ENCODE peak calls at places on chromosome 22, in four cellular contexts. One of them, this sample, is unnamed.

GRCh38 chr22:26714971-26715370 is 57.6 kb downstream of the MIAT start:
- DNase-seq in fibroblast of mammary gland: no peak
- DNase-seq in CD4-positive, CD25-positive, alpha-beta regulatory T cell: no peak
- DNase-seq in choroid plexus epithelial cell: no peak
- DNase-seq in this sample: no peak

GRCh38 chr22:43186272-43187170 is at the start of gene TTLL12:
- DNase-seq in fibroblast of mammary gland: no peak
- DNase-seq in CD4-positive, CD25-positive, alpha-beta regulatory T cell: peak
- DNase-seq in choroid plexus epithelial cell: peak
- DNase-seq in this sample: peak

GRCh38 chr22:48710410-48710809 is 1117.3 kb downstream of the BRD1 start:
- DNase-seq in fibroblast of mammary gland: no peak
- DNase-seq in CD4-positive, CD25-positive, alpha-beta regulatory T cell: no peak
- DNase-seq in choroid plexus epithelial cell: no peak
- DNase-seq in this sample: no peak

GRCh38 chr22:21450320-21450831 is 16.8 kb upstream of the TMEM191C start:
- DNase-seq in fibroblast of mammary gland: no peak
- DNase-seq in CD4-positive, CD25-positive, alpha-beta regulatory T cell: no peak
- DNase-seq in choroid plexus epithelial cell: no peak
- DNase-seq in this sample: no peak

GRCh38 chr22:19837915-19838314 is 16.8 kb downstream of the GNB1L start:
- DNase-seq in fibroblast of mammary gland: no peak
- DNase-seq in CD4-positive, CD25-positive, alpha-beta regulatory T cell: no peak
- DNase-seq in choroid plexus epithelial cell: no peak
- DNase-seq in this sample: no peak

GRCh38 chr22:24807284-24807950 is 1.4 kb downstream of the SGSM1 start:
- DNase-seq in fibroblast of mammary gland: peak
- DNase-seq in CD4-positive, CD25-positive, alpha-beta regulatory T cell: no peak
- DNase-seq in choroid plexus epithelial cell: peak
- DNase-seq in this sample: no peak

GRCh38 chr22:19103881-19104821 is 18.1 kb downstream of the DGCR2 start:
- DNase-seq in fibroblast of mammary gland: no peak
- DNase-seq in CD4-positive, CD25-positive, alpha-beta regulatory T cell: no peak
- DNase-seq in choroid plexus epithelial cell: peak
- DNase-seq in this sample: peak

GRCh38 chr22:42769574-42770447 is 49.1 kb upstream of the A4GALT start:
- DNase-seq in fibroblast of mammary gland: peak
- DNase-seq in CD4-positive, CD25-positive, alpha-beta regulatory T cell: no peak
- DNase-seq in choroid plexus epithelial cell: peak
- DNase-seq in this sample: peak

DNA sequence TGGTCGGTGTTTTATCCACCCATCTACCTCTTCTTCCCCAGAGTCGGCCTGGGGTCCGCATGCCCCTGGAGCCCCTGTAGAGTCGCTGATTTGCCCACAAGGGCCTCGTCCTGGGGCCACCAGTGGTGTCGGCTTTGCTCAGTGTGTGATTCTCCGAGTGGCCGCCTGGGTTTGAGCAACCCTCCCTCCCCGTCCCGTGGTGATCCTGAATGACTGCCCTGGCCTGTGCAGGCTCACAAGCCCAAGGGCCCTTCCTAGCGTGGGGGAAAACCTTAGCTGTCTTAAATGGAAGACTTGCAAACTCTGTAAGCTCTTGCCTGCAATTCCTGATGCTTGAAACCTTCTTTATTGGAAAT is 128.3 kb downstream of the OSBP2 start:
- DNase-seq in fibroblast of mammary gland: no peak
- DNase-seq in CD4-positive, CD25-positive, alpha-beta regulatory T cell: no peak
- DNase-seq in choroid plexus epithelial cell: peak
- DNase-seq in this sample: no peak
- H3K4me3 ChIP-seq in fibroblast of mammary gland: no peak
- H3K4me3 ChIP-seq in CD4-positive, CD25-positive, alpha-beta regulatory T cell: no peak
- H3K4me3 ChIP-seq in choroid plexus epithelial cell: no peak
- H3K4me3 ChIP-seq in this sample: no peak

DNA sequence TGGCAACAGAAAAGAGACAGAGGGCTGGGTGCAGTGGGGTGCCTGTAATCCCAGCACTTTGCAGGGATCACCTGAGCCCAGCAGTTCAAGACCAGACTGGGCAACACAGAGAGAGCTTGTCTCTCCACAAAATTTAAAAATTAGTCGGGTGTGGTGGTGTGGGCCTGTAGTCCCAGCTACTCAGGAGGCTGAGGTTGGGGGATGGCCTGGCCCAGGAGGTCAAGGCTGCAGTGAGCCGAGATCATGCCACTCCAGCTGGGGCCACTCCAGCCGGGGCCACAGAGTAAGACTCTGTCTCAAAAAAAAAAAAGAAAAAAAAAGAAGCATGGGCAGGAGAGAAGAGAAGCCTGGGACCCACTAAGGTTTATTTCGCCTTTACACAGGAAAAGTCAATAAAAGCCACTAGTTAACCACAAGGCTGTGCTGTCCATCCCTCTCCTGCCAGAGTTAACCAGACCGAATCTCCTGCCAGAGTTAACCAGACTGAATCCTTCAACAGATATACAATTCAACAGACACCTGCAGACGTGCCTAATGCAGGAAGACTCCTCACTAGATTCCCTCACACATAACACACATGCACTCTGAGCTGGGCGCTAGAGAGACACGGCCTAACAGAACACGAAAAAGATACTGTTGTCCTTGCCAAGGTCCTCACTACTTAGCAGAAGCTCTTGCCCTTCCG is 29.8 kb downstream of the MICAL3 start:
- DNase-seq in fibroblast of mammary gland: no peak
- DNase-seq in CD4-positive, CD25-positive, alpha-beta regulatory T cell: no peak
- DNase-seq in choroid plexus epithelial cell: no peak
- DNase-seq in this sample: no peak
- H3K4me3 ChIP-seq in fibroblast of mammary gland: no peak
- H3K4me3 ChIP-seq in CD4-positive, CD25-positive, alpha-beta regulatory T cell: no peak
- H3K4me3 ChIP-seq in choroid plexus epithelial cell: no peak
- H3K4me3 ChIP-seq in this sample: no peak

GRCh38 chr22:40578171-40578570 is 58.3 kb downstream of the MRTFA start:
- DNase-seq in fibroblast of mammary gland: no peak
- DNase-seq in CD4-positive, CD25-positive, alpha-beta regulatory T cell: peak
- DNase-seq in choroid plexus epithelial cell: no peak
- DNase-seq in this sample: no peak
- H3K4me3 ChIP-seq in fibroblast of mammary gland: no peak
- H3K4me3 ChIP-seq in CD4-positive, CD25-positive, alpha-beta regulatory T cell: no peak
- H3K4me3 ChIP-seq in choroid plexus epithelial cell: no peak
- H3K4me3 ChIP-seq in this sample: no peak

GRCh38 chr22:32764330-32765116 is 37.0 kb upstream of the TIMP3 start:
- DNase-seq in fibroblast of mammary gland: peak
- DNase-seq in CD4-positive, CD25-positive, alpha-beta regulatory T cell: no peak
- DNase-seq in choroid plexus epithelial cell: peak
- DNase-seq in this sample: peak

GRCh38 chr22:32761251-32761903 is 40.1 kb upstream of the TIMP3 start:
- DNase-seq in fibroblast of mammary gland: no peak
- DNase-seq in CD4-positive, CD25-positive, alpha-beta regulatory T cell: no peak
- DNase-seq in choroid plexus epithelial cell: peak
- DNase-seq in this sample: peak

GRCh38 chr22:32760815-32761214 is 40.7 kb upstream of the TIMP3 start:
- DNase-seq in fibroblast of mammary gland: no peak
- DNase-seq in CD4-positive, CD25-positive, alpha-beta regulatory T cell: no peak
- DNase-seq in choroid plexus epithelial cell: no peak
- DNase-seq in this sample: no peak

GRCh38 chr22:32760396-32760795 is 41.1 kb upstream of the TIMP3 start:
- DNase-seq in fibroblast of mammary gland: no peak
- DNase-seq in CD4-positive, CD25-positive, alpha-beta regulatory T cell: no peak
- DNase-seq in choroid plexus epithelial cell: no peak
- DNase-seq in this sample: no peak

GRCh38 chr22:32765117-32765618 is 36.3 kb upstream of the TIMP3 start:
- DNase-seq in fibroblast of mammary gland: no peak
- DNase-seq in CD4-positive, CD25-positive, alpha-beta regulatory T cell: no peak
- DNase-seq in choroid plexus epithelial cell: no peak
- DNase-seq in this sample: no peak
- H3K4me3 ChIP-seq in fibroblast of mammary gland: no peak
- H3K4me3 ChIP-seq in CD4-positive, CD25-positive, alpha-beta regulatory T cell: no peak
- H3K4me3 ChIP-seq in choroid plexus epithelial cell: no peak
- H3K4me3 ChIP-seq in this sample: no peak

GRCh38 chr22:46077669-46078099 is 72.6 kb upstream of the PPARA start:
- DNase-seq in fibroblast of mammary gland: no peak
- DNase-seq in CD4-positive, CD25-positive, alpha-beta regulatory T cell: no peak
- DNase-seq in choroid plexus epithelial cell: no peak
- DNase-seq in this sample: no peak
- H3K4me3 ChIP-seq in fibroblast of mammary gland: peak
- H3K4me3 ChIP-seq in CD4-positive, CD25-positive, alpha-beta regulatory T cell: no peak
- H3K4me3 ChIP-seq in choroid plexus epithelial cell: no peak
- H3K4me3 ChIP-seq in this sample: peak

GRCh38 chr22:29002603-29003002 is 59.0 kb downstream of the C22orf31 start:
- DNase-seq in fibroblast of mammary gland: no peak
- DNase-seq in CD4-positive, CD25-positive, alpha-beta regulatory T cell: no peak
- DNase-seq in choroid plexus epithelial cell: no peak
- DNase-seq in this sample: no peak

GRCh38 chr22:29006346-29006745 is 55.3 kb downstream of the C22orf31 start:
- DNase-seq in fibroblast of mammary gland: no peak
- DNase-seq in CD4-positive, CD25-positive, alpha-beta regulatory T cell: no peak
- DNase-seq in choroid plexus epithelial cell: no peak
- DNase-seq in this sample: no peak

GRCh38 chr22:29003552-29003951 is 58.1 kb downstream of the C22orf31 start:
- DNase-seq in fibroblast of mammary gland: no peak
- DNase-seq in CD4-positive, CD25-positive, alpha-beta regulatory T cell: no peak
- DNase-seq in choroid plexus epithelial cell: no peak
- DNase-seq in this sample: no peak

GRCh38 chr22:29004647-29005371 is 56.8 kb downstream of the C22orf31 start:
- DNase-seq in fibroblast of mammary gland: no peak
- DNase-seq in CD4-positive, CD25-positive, alpha-beta regulatory T cell: no peak
- DNase-seq in choroid plexus epithelial cell: peak
- DNase-seq in this sample: peak

GRCh38 chr22:29003975-29004646 is 57.5 kb downstream of the C22orf31 start:
- DNase-seq in fibroblast of mammary gland: no peak
- DNase-seq in CD4-positive, CD25-positive, alpha-beta regulatory T cell: no peak
- DNase-seq in choroid plexus epithelial cell: no peak
- DNase-seq in this sample: no peak
- H3K4me3 ChIP-seq in fibroblast of mammary gland: no peak
- H3K4me3 ChIP-seq in CD4-positive, CD25-positive, alpha-beta regulatory T cell: no peak
- H3K4me3 ChIP-seq in choroid plexus epithelial cell: no peak
- H3K4me3 ChIP-seq in this sample: no peak

DNA sequence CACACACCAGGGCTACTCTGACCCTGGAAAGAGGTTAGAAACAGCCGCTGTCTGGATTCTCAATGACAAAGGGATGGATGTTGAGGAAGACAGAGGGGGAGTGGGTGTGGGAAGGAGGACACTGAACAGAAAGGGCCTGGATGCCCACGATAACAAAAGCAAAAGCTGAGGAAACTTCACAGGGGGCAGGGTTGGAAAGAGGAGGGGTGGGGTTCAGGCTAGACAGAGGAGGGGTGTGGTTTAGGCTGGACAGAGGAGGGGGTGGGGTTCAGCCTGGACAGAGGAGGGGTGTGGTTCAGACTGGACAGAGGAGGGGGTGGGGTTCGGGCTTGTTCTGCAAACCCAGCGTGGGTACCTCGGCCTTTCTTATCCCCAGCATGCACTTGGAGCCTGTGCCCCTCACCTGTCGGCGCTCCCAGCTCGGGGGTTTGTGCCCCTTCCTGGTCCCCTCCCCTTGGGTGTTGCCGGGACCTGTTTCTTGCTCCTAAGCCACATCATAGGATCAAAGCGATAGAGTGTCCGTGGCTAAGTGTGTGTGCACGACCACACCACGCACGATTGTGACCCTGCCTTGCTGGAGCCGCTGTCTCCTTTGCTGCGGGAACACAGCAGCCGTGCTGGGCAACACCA is 75.6 kb downstream of the BRD1 start:
- DNase-seq in fibroblast of mammary gland: no peak
- DNase-seq in CD4-positive, CD25-positive, alpha-beta regulatory T cell: no peak
- DNase-seq in choroid plexus epithelial cell: no peak
- DNase-seq in this sample: no peak
- H3K4me3 ChIP-seq in fibroblast of mammary gland: no peak
- H3K4me3 ChIP-seq in CD4-positive, CD25-positive, alpha-beta regulatory T cell: no peak
- H3K4me3 ChIP-seq in choroid plexus epithelial cell: no peak
- H3K4me3 ChIP-seq in this sample: no peak

This sample was measured in astrocyte of the spinal cord.